ENCODE peak calls at places on chromosomes 1 and 21, in ten cellular contexts. S is Peyer's patch; T is left ventricle myocardium inferior; B is brain microvascular endothelial cell; X is left lung; C is esophagus muscularis mucosa; O is effector memory CD4-positive, alpha-beta T cell; I is neural progenitor cell; F is testis; L is endodermal cell. Z is an unnamed sample.

GRCh38 chr1:40264354-40264781 is 6.3 kb downstream of the ZMPSTE24 start:
- DNase-seq in S (no peak), L (no peak), F (no peak), T (no peak), O (no peak), I (no peak), B (no peak), C (no peak), X (no peak), Z (no peak)

GRCh38 chr1:210352575-210352974 is 23.9 kb downstream of the HHAT start:
- DNase-seq in I (no peak), B (no peak), S (no peak), O (no peak), T (no peak), L (peak; percentile 22), C (no peak), X (no peak), F (no peak), Z (no peak)

GRCh38 chr1:99943238-99943794 is 26.5 kb upstream of the SLC35A3 start:
- DNase-seq in L (no peak), O (no peak), S (no peak), B (peak; percentile 23), F (no peak), X (no peak), C (no peak), T (no peak), I (no peak), Z (no peak)

GRCh38 chr1:31216016-31216415 is 23.7 kb downstream of the NKAIN1 start:
- DNase-seq in S (no peak), O (no peak), F (peak; percentile 74), I (peak; percentile 54), L (peak; percentile 76), T (peak; percentile 72), B (peak; percentile 27), C (no peak), X (peak; percentile 35), Z (no peak)

GRCh38 chr21:42479582-42479981 is 16.4 kb downstream of the RSPH1 start:
- DNase-seq in F (no peak), X (no peak), B (no peak), L (no peak), C (no peak), I (no peak), T (no peak), O (no peak), S (no peak), Z (no peak)

GRCh38 chr1:27519341-27520258 is 29.6 kb upstream of the WASF2 start:
- DNase-seq in O (no peak), F (peak; percentile 83), T (peak; percentile 51), X (no peak), C (no peak), B (no peak), I (peak; percentile 81), L (peak; percentile 73), S (no peak), Z (peak; percentile 64)

GRCh38 chr21:42195378-42196031 is 23.4 kb upstream of the ABCG1 start:
- DNase-seq in L (no peak), S (no peak), T (peak; percentile 29), O (no peak), I (no peak), B (peak; percentile 21), X (peak; percentile 84), F (peak; percentile 31), C (peak; percentile 87), Z (no peak)

GRCh38 chr1:162605225-162605927 is 26.9 kb upstream of the DDR2 start:
- DNase-seq in B (peak; percentile 73), L (no peak), X (no peak), I (no peak), S (no peak), C (no peak), O (no peak), T (no peak), F (no peak), Z (no peak)

GRCh38 chr1:25030674-25031589 is 100.9 kb upstream of the RUNX3 start:
- DNase-seq in F (no peak), S (peak; percentile 67), T (no peak), C (no peak), O (peak; percentile 73), L (no peak), B (peak; percentile 43), I (no peak), X (no peak), Z (no peak)

GRCh38 chr1:25033030-25033827 is 103.2 kb upstream of the RUNX3 start:
- DNase-seq in T (no peak), C (no peak), X (no peak), B (no peak), L (no peak), O (no peak), F (no peak), I (no peak), S (no peak), Z (no peak)

GRCh38 chr1:25033828-25034451 is 103.9 kb upstream of the RUNX3 start:
- DNase-seq in L (no peak), O (no peak), B (no peak), C (no peak), I (no peak), F (peak; percentile 15), T (peak; percentile 46), S (peak; percentile 66), X (peak; percentile 83), Z (no peak)

GRCh38 chr1:25031966-25032667 is 102.0 kb upstream of the RUNX3 start:
- DNase-seq in O (peak; percentile 65), X (peak; percentile 72), F (no peak), S (peak; percentile 83), I (no peak), L (no peak), T (peak; percentile 42), B (peak; percentile 93), C (no peak), Z (no peak)

GRCh38 chr1:25031601-25031965 is 101.5 kb upstream of the RUNX3 start:
- DNase-seq in S (no peak), B (peak; percentile 21), O (peak; percentile 31), L (no peak), T (no peak), C (no peak), X (no peak), I (no peak), F (no peak), Z (no peak)
- H3K36me3 ChIP-seq in S (no peaks in the 10 kb centered on the region), B (no peaks in the 10 kb centered on the region), O (no peaks in the 10 kb centered on the region), L (no peaks in the 10 kb centered on the region), T (no peaks in the 10 kb centered on the region), C (no peaks in the 10 kb centered on the region), X (no peaks in the 10 kb centered on the region), I (no peaks in the 10 kb centered on the region), F (no peaks in the 10 kb centered on the region), Z (no peaks in the 10 kb centered on the region)

GRCh38 chr1:244205171-244205570 is 154.1 kb downstream of the ZBTB18 start:
- DNase-seq in L (no peak), S (no peak), I (no peak), C (no peak), T (no peak), F (no peak), X (no peak), O (no peak), B (no peak), Z (no peak)

GRCh38 chr1:244207042-244207934 is 156.2 kb downstream of the ZBTB18 start:
- DNase-seq in X (no peak), C (no peak), T (peak; percentile 37), L (no peak), I (no peak), B (no peak), F (no peak), O (no peak), S (no peak), Z (no peak)

GRCh38 chr1:244207935-244208244 is 156.8 kb downstream of the ZBTB18 start:
- DNase-seq in X (no peak), S (no peak), I (no peak), T (no peak), F (no peak), L (no peak), O (no peak), C (no peak), B (no peak), Z (no peak)

GRCh38 chr1:244204004-244204403 is 152.9 kb downstream of the ZBTB18 start:
- DNase-seq in S (no peak), I (no peak), O (no peak), B (no peak), X (no peak), L (no peak), T (no peak), F (no peak), C (no peak), Z (no peak)

DNA sequence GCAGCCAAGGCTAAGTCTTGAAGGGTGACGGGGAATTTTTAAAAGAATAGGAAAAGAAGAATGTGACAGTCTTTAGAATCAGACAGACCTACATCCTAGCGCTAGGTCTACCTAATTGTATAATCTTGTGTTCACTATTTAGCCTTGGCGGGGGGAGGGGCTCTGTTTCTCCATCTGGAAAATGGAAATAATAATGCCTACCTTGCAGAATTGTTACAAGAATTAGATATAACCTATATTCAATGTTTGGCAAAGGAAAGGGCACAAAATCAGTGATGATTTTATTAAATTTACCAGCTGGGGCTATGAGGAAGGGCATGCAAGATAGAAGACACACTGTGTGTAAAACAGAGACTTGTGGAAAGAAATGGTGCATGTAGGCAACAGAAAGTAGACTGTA is 154.8 kb downstream of the ZBTB18 start:
- DNase-seq in T (no peak), B (no peak), S (no peak), F (no peak), O (no peak), X (no peak), L (no peak), I (no peak), C (no peak), Z (no peak)
- H3K4me3 ChIP-seq in T (no peak overlapping the region), B (no peak overlapping the region), S (no peak overlapping the region), F (no peak overlapping the region), O (no peak overlapping the region), X (no peak overlapping the region), L (no peak overlapping the region), I (no peak overlapping the region), C (no peak overlapping the region), Z (no peak overlapping the region)

GRCh38 chr1:115809847-115810246 is 31.1 kb downstream of the NHLH2 start:
- DNase-seq in B (no peak), T (no peak), S (no peak), O (no peak), F (no peak), I (no peak), X (no peak), C (no peak), L (no peak), Z (no peak)
- H3K27ac ChIP-seq in B (no peak overlapping the region), T (no peak overlapping the region), S (no peak overlapping the region), O (no peak overlapping the region), F (no peak overlapping the region), I (no peak overlapping the region), X (no peak overlapping the region), C (no peak overlapping the region), L (no peak overlapping the region), Z (no peak overlapping the region)

GRCh38 chr1:15186073-15186845 is 32.7 kb downstream of the TMEM51 start:
- DNase-seq in S (no peak), F (no peak), C (no peak), L (no peak), B (no peak), O (no peak), X (no peak), I (no peak), T (no peak), Z (no peak)

GRCh38 chr1:15187175-15187810 is 33.7 kb downstream of the TMEM51 start:
- DNase-seq in O (no peak), F (no peak), X (no peak), C (no peak), T (no peak), L (no peak), B (no peak), S (no peak), I (no peak), Z (no peak)

GRCh38 chr1:15186846-15187151 is 33.3 kb downstream of the TMEM51 start:
- DNase-seq in O (no peak), C (no peak), X (no peak), T (no peak), F (no peak), L (peak; percentile 76), I (peak; percentile 43), S (no peak), B (no peak), Z (no peak)

GRCh38 chr1:15184445-15185103 is 31.0 kb downstream of the TMEM51 start:
- DNase-seq in F (no peak), O (no peak), B (no peak), C (no peak), S (no peak), I (no peak), T (no peak), X (no peak), L (no peak), Z (no peak)

GRCh38 chr1:15185617-15186016 is 32.1 kb downstream of the TMEM51 start:
- DNase-seq in F (no peak), O (no peak), C (no peak), I (no peak), T (no peak), L (no peak), X (no peak), S (no peak), B (no peak), Z (no peak)
- H3K36me3 ChIP-seq in F (no peaks in the 10 kb centered on the region), O (no peaks in the 10 kb centered on the region), C (no peaks in the 10 kb centered on the region), I (no peaks in the 10 kb centered on the region), T (no peaks in the 10 kb centered on the region), L (no peaks in the 10 kb centered on the region), X (no peaks in the 10 kb centered on the region), S (no peaks in the 10 kb centered on the region), B (no peaks in the 10 kb centered on the region), Z (no peaks in the 10 kb centered on the region)

Z was measured in aorta.